ENCODE peak calls at places on chromosome 5, in eight cellular contexts. One of them, this sample, is unnamed.

GRCh38 chr5:150559701-150560100 is 51.8 kb downstream of the NDST1 start:
- DNase-seq in CD8-positive, alpha-beta memory T cell: no peak
- DNase-seq in HCEC 1CT: peak
- DNase-seq in activated CD8-positive, alpha-beta memory T cell treated with anti-CD3 and anti-CD28 coated beads, Interleukin-2, amount 10 ng/mL, durations not matched to agents 7 days and 5 days: no peak
- DNase-seq in A549: no peak
- DNase-seq in astrocyte of the spinal cord: peak
- DNase-seq in lower leg skin: no peak
- DNase-seq in SK-N-SH: no peak
- DNase-seq in this sample: peak

GRCh38 chr5:12019306-12019705 is 115.1 kb upstream of the CTNND2 start:
- DNase-seq in activated CD8-positive, alpha-beta memory T cell treated with anti-CD3 and anti-CD28 coated beads, Interleukin-2, amount 10 ng/mL, durations not matched to agents 7 days and 5 days: no peak
- DNase-seq in lower leg skin: no peak
- DNase-seq in astrocyte of the spinal cord: no peak
- DNase-seq in HCEC 1CT: no peak
- DNase-seq in A549: no peak
- DNase-seq in SK-N-SH: no peak
- DNase-seq in CD8-positive, alpha-beta memory T cell: no peak
- DNase-seq in this sample: no peak

GRCh38 chr5:106017243-106017857 is 1653.4 kb downstream of the EFNA5 start:
- DNase-seq in SK-N-SH: no peak
- DNase-seq in CD8-positive, alpha-beta memory T cell: no peak
- DNase-seq in A549: no peak
- DNase-seq in activated CD8-positive, alpha-beta memory T cell treated with anti-CD3 and anti-CD28 coated beads, Interleukin-2, amount 10 ng/mL, durations not matched to agents 7 days and 5 days: no peak
- DNase-seq in lower leg skin: no peak
- DNase-seq in HCEC 1CT: no peak
- DNase-seq in astrocyte of the spinal cord: no peak
- DNase-seq in this sample: no peak

GRCh38 chr5:147522435-147522834 is 12.6 kb upstream of the DPYSL3 start:
- DNase-seq in lower leg skin: no peak
- DNase-seq in SK-N-SH: peak
- DNase-seq in HCEC 1CT: peak
- DNase-seq in CD8-positive, alpha-beta memory T cell: no peak
- DNase-seq in A549: no peak
- DNase-seq in astrocyte of the spinal cord: peak
- DNase-seq in activated CD8-positive, alpha-beta memory T cell treated with anti-CD3 and anti-CD28 coated beads, Interleukin-2, amount 10 ng/mL, durations not matched to agents 7 days and 5 days: no peak
- DNase-seq in this sample: peak

GRCh38 chr5:115685966-115686691 is 60.3 kb upstream of the TMED7 start:
- DNase-seq in lower leg skin: no peak
- DNase-seq in CD8-positive, alpha-beta memory T cell: no peak
- DNase-seq in HCEC 1CT: no peak
- DNase-seq in A549: no peak
- DNase-seq in astrocyte of the spinal cord: peak
- DNase-seq in activated CD8-positive, alpha-beta memory T cell treated with anti-CD3 and anti-CD28 coated beads, Interleukin-2, amount 10 ng/mL, durations not matched to agents 7 days and 5 days: no peak
- DNase-seq in SK-N-SH: peak
- DNase-seq in this sample: peak

GRCh38 chr5:151125421-151125820 is 32.2 kb downstream of the ANXA6 start:
- DNase-seq in A549: no peak
- DNase-seq in astrocyte of the spinal cord: no peak
- DNase-seq in CD8-positive, alpha-beta memory T cell: no peak
- DNase-seq in SK-N-SH: no peak
- DNase-seq in lower leg skin: no peak
- DNase-seq in activated CD8-positive, alpha-beta memory T cell treated with anti-CD3 and anti-CD28 coated beads, Interleukin-2, amount 10 ng/mL, durations not matched to agents 7 days and 5 days: no peak
- DNase-seq in HCEC 1CT: no peak
- DNase-seq in this sample: no peak

GRCh38 chr5:15334551-15335302 is 165.3 kb upstream of the FBXL7 start:
- DNase-seq in A549: no peak
- DNase-seq in astrocyte of the spinal cord: no peak
- DNase-seq in HCEC 1CT: no peak
- DNase-seq in CD8-positive, alpha-beta memory T cell: no peak
- DNase-seq in activated CD8-positive, alpha-beta memory T cell treated with anti-CD3 and anti-CD28 coated beads, Interleukin-2, amount 10 ng/mL, durations not matched to agents 7 days and 5 days: no peak
- DNase-seq in SK-N-SH: no peak
- DNase-seq in lower leg skin: no peak
- DNase-seq in this sample: no peak

GRCh38 chr5:101976933-101977332 is 319.2 kb downstream of the SLCO4C1 start:
- DNase-seq in SK-N-SH: no peak
- DNase-seq in CD8-positive, alpha-beta memory T cell: no peak
- DNase-seq in astrocyte of the spinal cord: no peak
- DNase-seq in HCEC 1CT: no peak
- DNase-seq in activated CD8-positive, alpha-beta memory T cell treated with anti-CD3 and anti-CD28 coated beads, Interleukin-2, amount 10 ng/mL, durations not matched to agents 7 days and 5 days: no peak
- DNase-seq in A549: no peak
- DNase-seq in lower leg skin: no peak
- DNase-seq in this sample: no peak

GRCh38 chr5:79974896-79975295 is 16.2 kb downstream of the MTX3 start:
- DNase-seq in activated CD8-positive, alpha-beta memory T cell treated with anti-CD3 and anti-CD28 coated beads, Interleukin-2, amount 10 ng/mL, durations not matched to agents 7 days and 5 days: no peak
- DNase-seq in astrocyte of the spinal cord: peak
- DNase-seq in CD8-positive, alpha-beta memory T cell: no peak
- DNase-seq in lower leg skin: no peak
- DNase-seq in HCEC 1CT: peak
- DNase-seq in SK-N-SH: no peak
- DNase-seq in A549: no peak
- DNase-seq in this sample: peak

GRCh38 chr5:122493091-122493775 is 181.2 kb downstream of the SNCAIP start:
- DNase-seq in A549: no peak
- DNase-seq in lower leg skin: no peak
- DNase-seq in activated CD8-positive, alpha-beta memory T cell treated with anti-CD3 and anti-CD28 coated beads, Interleukin-2, amount 10 ng/mL, durations not matched to agents 7 days and 5 days: no peak
- DNase-seq in astrocyte of the spinal cord: peak
- DNase-seq in SK-N-SH: peak
- DNase-seq in HCEC 1CT: no peak
- DNase-seq in CD8-positive, alpha-beta memory T cell: no peak
- DNase-seq in this sample: peak

GRCh38 chr5:173201636-173202265 is 33.3 kb downstream of the NKX2-5 start:
- DNase-seq in astrocyte of the spinal cord: peak
- DNase-seq in CD8-positive, alpha-beta memory T cell: no peak
- DNase-seq in lower leg skin: no peak
- DNase-seq in activated CD8-positive, alpha-beta memory T cell treated with anti-CD3 and anti-CD28 coated beads, Interleukin-2, amount 10 ng/mL, durations not matched to agents 7 days and 5 days: no peak
- DNase-seq in HCEC 1CT: peak
- DNase-seq in SK-N-SH: no peak
- DNase-seq in A549: peak
- DNase-seq in this sample: peak

GRCh38 chr5:34503379-34504346 is 152.5 kb upstream of the RAI14 start:
- DNase-seq in A549: no peak
- DNase-seq in HCEC 1CT: no peak
- DNase-seq in astrocyte of the spinal cord: no peak
- DNase-seq in SK-N-SH: no peak
- DNase-seq in lower leg skin: no peak
- DNase-seq in activated CD8-positive, alpha-beta memory T cell treated with anti-CD3 and anti-CD28 coated beads, Interleukin-2, amount 10 ng/mL, durations not matched to agents 7 days and 5 days: no peak
- DNase-seq in CD8-positive, alpha-beta memory T cell: no peak
- DNase-seq in this sample: no peak

GRCh38 chr5:80094339-80094738 is 59.2 kb downstream of the THBS4 start:
- DNase-seq in astrocyte of the spinal cord: no peak
- DNase-seq in activated CD8-positive, alpha-beta memory T cell treated with anti-CD3 and anti-CD28 coated beads, Interleukin-2, amount 10 ng/mL, durations not matched to agents 7 days and 5 days: no peak
- DNase-seq in A549: no peak
- DNase-seq in CD8-positive, alpha-beta memory T cell: no peak
- DNase-seq in SK-N-SH: no peak
- DNase-seq in HCEC 1CT: no peak
- DNase-seq in lower leg skin: no peak
- DNase-seq in this sample: peak

GRCh38 chr5:177588413-177588909 is 3.5 kb upstream of the TMED9 start:
- DNase-seq in HCEC 1CT: no peak
- DNase-seq in CD8-positive, alpha-beta memory T cell: no peak
- DNase-seq in SK-N-SH: no peak
- DNase-seq in astrocyte of the spinal cord: no peak
- DNase-seq in A549: no peak
- DNase-seq in activated CD8-positive, alpha-beta memory T cell treated with anti-CD3 and anti-CD28 coated beads, Interleukin-2, amount 10 ng/mL, durations not matched to agents 7 days and 5 days: no peak
- DNase-seq in lower leg skin: no peak
- DNase-seq in this sample: no peak

GRCh38 chr5:154840435-154841272 is 9.7 kb downstream of the FAXDC2 start:
- DNase-seq in activated CD8-positive, alpha-beta memory T cell treated with anti-CD3 and anti-CD28 coated beads, Interleukin-2, amount 10 ng/mL, durations not matched to agents 7 days and 5 days: no peak
- DNase-seq in A549: no peak
- DNase-seq in astrocyte of the spinal cord: no peak
- DNase-seq in SK-N-SH: no peak
- DNase-seq in CD8-positive, alpha-beta memory T cell: no peak
- DNase-seq in lower leg skin: no peak
- DNase-seq in HCEC 1CT: no peak
- DNase-seq in this sample: no peak

GRCh38 chr5:132064140-132064539 is 3.7 kb downstream of the IL3 start:
- DNase-seq in A549: no peak
- DNase-seq in lower leg skin: no peak
- DNase-seq in astrocyte of the spinal cord: no peak
- DNase-seq in activated CD8-positive, alpha-beta memory T cell treated with anti-CD3 and anti-CD28 coated beads, Interleukin-2, amount 10 ng/mL, durations not matched to agents 7 days and 5 days: no peak
- DNase-seq in CD8-positive, alpha-beta memory T cell: no peak
- DNase-seq in HCEC 1CT: no peak
- DNase-seq in SK-N-SH: no peak
- DNase-seq in this sample: no peak

GRCh38 chr5:87132696-87133095 is 135.0 kb upstream of the RASA1 start:
- DNase-seq in A549: no peak
- DNase-seq in CD8-positive, alpha-beta memory T cell: no peak
- DNase-seq in activated CD8-positive, alpha-beta memory T cell treated with anti-CD3 and anti-CD28 coated beads, Interleukin-2, amount 10 ng/mL, durations not matched to agents 7 days and 5 days: no peak
- DNase-seq in HCEC 1CT: no peak
- DNase-seq in lower leg skin: no peak
- DNase-seq in astrocyte of the spinal cord: no peak
- DNase-seq in SK-N-SH: no peak
- DNase-seq in this sample: no peak

GRCh38 chr5:125176005-125176390 is 429.6 kb upstream of the ZNF608 start:
- DNase-seq in HCEC 1CT: no peak
- DNase-seq in astrocyte of the spinal cord: no peak
- DNase-seq in CD8-positive, alpha-beta memory T cell: no peak
- DNase-seq in A549: peak
- DNase-seq in SK-N-SH: no peak
- DNase-seq in lower leg skin: no peak
- DNase-seq in activated CD8-positive, alpha-beta memory T cell treated with anti-CD3 and anti-CD28 coated beads, Interleukin-2, amount 10 ng/mL, durations not matched to agents 7 days and 5 days: no peak
- DNase-seq in this sample: no peak

GRCh38 chr5:59640411-59640810 is 253.1 kb downstream of the PDE4D start:
- DNase-seq in lower leg skin: no peak
- DNase-seq in A549: no peak
- DNase-seq in activated CD8-positive, alpha-beta memory T cell treated with anti-CD3 and anti-CD28 coated beads, Interleukin-2, amount 10 ng/mL, durations not matched to agents 7 days and 5 days: no peak
- DNase-seq in SK-N-SH: no peak
- DNase-seq in astrocyte of the spinal cord: peak
- DNase-seq in CD8-positive, alpha-beta memory T cell: no peak
- DNase-seq in HCEC 1CT: peak
- DNase-seq in this sample: no peak

GRCh38 chr5:53479656-53480473 is 564 bp upstream of the FST start:
- DNase-seq in astrocyte of the spinal cord: peak
- DNase-seq in lower leg skin: peak
- DNase-seq in A549: peak
- DNase-seq in CD8-positive, alpha-beta memory T cell: no peak
- DNase-seq in activated CD8-positive, alpha-beta memory T cell treated with anti-CD3 and anti-CD28 coated beads, Interleukin-2, amount 10 ng/mL, durations not matched to agents 7 days and 5 days: peak
- DNase-seq in SK-N-SH: peak
- DNase-seq in HCEC 1CT: peak
- DNase-seq in this sample: peak

This sample was measured in fibroblast of lung.